ENCODE peak calls at places on chromosome 20, in five cellular contexts. One of them, this sample, is unnamed.

GRCh38 chr20:51326241-51326819 is 216.2 kb downstream of the NFATC2 start:
- DNase-seq in stimulated activated naive B cell treated with anti-CD40 and anti-IgM and Interleukin-4, amounts not matched to agents 10 μg/mL and 1 μg/mL and 100 μg/mL, for 72 hours: no peak
- DNase-seq in AG04450: no peak
- DNase-seq in HCT116: peak
- DNase-seq in cardiac fibroblast: peak
- DNase-seq in this sample: no peak

GRCh38 chr20:44580581-44581268 is 1.7 kb upstream of the PKIG start:
- DNase-seq in stimulated activated naive B cell treated with anti-CD40 and anti-IgM and Interleukin-4, amounts not matched to agents 10 μg/mL and 1 μg/mL and 100 μg/mL, for 72 hours: no peak
- DNase-seq in AG04450: no peak
- DNase-seq in HCT116: no peak
- DNase-seq in cardiac fibroblast: no peak
- DNase-seq in this sample: no peak

GRCh38 chr20:63395723-63396122 is 34.6 kb upstream of the CHRNA4 start:
- DNase-seq in stimulated activated naive B cell treated with anti-CD40 and anti-IgM and Interleukin-4, amounts not matched to agents 10 μg/mL and 1 μg/mL and 100 μg/mL, for 72 hours: no peak
- DNase-seq in AG04450: no peak
- DNase-seq in HCT116: no peak
- DNase-seq in cardiac fibroblast: no peak
- DNase-seq in this sample: no peak

GRCh38 chr20:54194724-54195438 is 13.0 kb upstream of the PFDN4 start:
- DNase-seq in stimulated activated naive B cell treated with anti-CD40 and anti-IgM and Interleukin-4, amounts not matched to agents 10 μg/mL and 1 μg/mL and 100 μg/mL, for 72 hours: no peak
- DNase-seq in AG04450: no peak
- DNase-seq in HCT116: no peak
- DNase-seq in cardiac fibroblast: no peak
- DNase-seq in this sample: peak

GRCh38 chr20:32681175-32682084 is 7.7 kb upstream of the C20orf203 start:
- DNase-seq in stimulated activated naive B cell treated with anti-CD40 and anti-IgM and Interleukin-4, amounts not matched to agents 10 μg/mL and 1 μg/mL and 100 μg/mL, for 72 hours: no peak
- DNase-seq in AG04450: no peak
- DNase-seq in HCT116: no peak
- DNase-seq in cardiac fibroblast: peak
- DNase-seq in this sample: no peak

GRCh38 chr20:38117635-38118034 is 47.4 kb downstream of the TGM2 start:
- DNase-seq in stimulated activated naive B cell treated with anti-CD40 and anti-IgM and Interleukin-4, amounts not matched to agents 10 μg/mL and 1 μg/mL and 100 μg/mL, for 72 hours: no peak
- DNase-seq in AG04450: no peak
- DNase-seq in HCT116: no peak
- DNase-seq in cardiac fibroblast: peak
- DNase-seq in this sample: peak

GRCh38 chr20:32474967-32475819 is 109.9 kb downstream of the NOL4L start:
- DNase-seq in stimulated activated naive B cell treated with anti-CD40 and anti-IgM and Interleukin-4, amounts not matched to agents 10 μg/mL and 1 μg/mL and 100 μg/mL, for 72 hours: no peak
- DNase-seq in AG04450: peak
- DNase-seq in HCT116: no peak
- DNase-seq in cardiac fibroblast: peak
- DNase-seq in this sample: peak

GRCh38 chr20:41138527-41139226 is 1.3 kb downstream of the PLCG1 start:
- DNase-seq in stimulated activated naive B cell treated with anti-CD40 and anti-IgM and Interleukin-4, amounts not matched to agents 10 μg/mL and 1 μg/mL and 100 μg/mL, for 72 hours: peak
- DNase-seq in AG04450: no peak
- DNase-seq in HCT116: no peak
- DNase-seq in cardiac fibroblast: peak
- DNase-seq in this sample: no peak

GRCh38 chr20:31716818-31717477 is 5.7 kb downstream of the BCL2L1 start:
- DNase-seq in stimulated activated naive B cell treated with anti-CD40 and anti-IgM and Interleukin-4, amounts not matched to agents 10 μg/mL and 1 μg/mL and 100 μg/mL, for 72 hours: no peak
- DNase-seq in AG04450: no peak
- DNase-seq in HCT116: no peak
- DNase-seq in cardiac fibroblast: no peak
- DNase-seq in this sample: no peak

GRCh38 chr20:38146156-38146555 is 18.9 kb downstream of the TGM2 start:
- DNase-seq in stimulated activated naive B cell treated with anti-CD40 and anti-IgM and Interleukin-4, amounts not matched to agents 10 μg/mL and 1 μg/mL and 100 μg/mL, for 72 hours: no peak
- DNase-seq in AG04450: no peak
- DNase-seq in HCT116: no peak
- DNase-seq in cardiac fibroblast: no peak
- DNase-seq in this sample: no peak

GRCh38 chr20:52049001-52049731 is 142.4 kb downstream of the ZFP64 start:
- DNase-seq in stimulated activated naive B cell treated with anti-CD40 and anti-IgM and Interleukin-4, amounts not matched to agents 10 μg/mL and 1 μg/mL and 100 μg/mL, for 72 hours: no peak
- DNase-seq in AG04450: no peak
- DNase-seq in HCT116: no peak
- DNase-seq in cardiac fibroblast: peak
- DNase-seq in this sample: no peak

This sample was measured in MG63.